ENCODE peak calls at places on chromosome 10, in six cellular contexts. L, J, Y, B, A and U are unnamed samples.

GRCh38 chr10:113704637-113705343 is 25.1 kb downstream of the CASP7 start:
- DNase-seq in L (peak), A (peak), B (no peak), Y (peak), J (peak), U (peak)

GRCh38 chr10:96301616-96302015 is 2.6 kb upstream of the DNTT start:
- DNase-seq in B (no peak), Y (no peak), J (no peak), A (no peak), L (peak), U (no peak)

GRCh38 chr10:95319239-95319638 is 28.4 kb upstream of the PDLIM1 start:
- DNase-seq in J (peak), A (no peak), B (no peak), L (no peak), Y (peak), U (no peak)

GRCh38 chr10:107966817-107967216 is 802.3 kb upstream of the SORCS1 start:
- DNase-seq in J (no peak), A (no peak), Y (no peak), B (no peak), L (no peak), U (no peak)

GRCh38 chr10:123521556-123521955 is 144.6 kb upstream of the GPR26 start:
- DNase-seq in J (no peak), L (no peak), Y (no peak), A (no peak), B (peak), U (no peak)

GRCh38 chr10:8477300-8477699 is 422.8 kb downstream of the GATA3 start:
- DNase-seq in A (no peak), J (no peak), L (no peak), Y (no peak), B (no peak), U (no peak)

GRCh38 chr10:5829267-5829666 is 16.0 kb upstream of the GDI2 start:
- DNase-seq in L (no peak), J (no peak), A (no peak), Y (no peak), B (no peak), U (no peak)

GRCh38 chr10:2464476-2464875 is 602.9 kb upstream of the PFKP start:
- DNase-seq in A (no peak), L (no peak), J (no peak), B (no peak), Y (no peak), U (no peak)

GRCh38 chr10:20871970-20872369 is 25.1 kb downstream of the NEBL start:
- DNase-seq in J (no peak), L (no peak), A (no peak), Y (no peak), B (no peak), U (no peak)

GRCh38 chr10:25261110-25261509 is 86.3 kb downstream of the GPR158 start:
- DNase-seq in J (no peak), Y (no peak), A (no peak), L (no peak), B (no peak), U (no peak)

GRCh38 chr10:126063353-126063791 is 167.0 kb downstream of the FANK1 start:
- DNase-seq in B (no peak), Y (peak), J (peak), L (peak), A (peak), U (no peak)

GRCh38 chr10:72875250-72876055 is 18.1 kb upstream of the OIT3 start:
- DNase-seq in Y (peak), J (peak), A (peak), L (peak), B (no peak), U (no peak)

GRCh38 chr10:30348378-30348776 is 701 bp downstream of the MTPAP start:
- DNase-seq in L (no peak), Y (no peak), A (no peak), J (peak), B (no peak), U (no peak)

GRCh38 chr10:80199828-80200227 is 5.5 kb downstream of the ANXA11 start:
- DNase-seq in A (peak), J (peak), Y (peak), L (peak), B (no peak), U (no peak)

GRCh38 chr10:35578608-35578956 is 26.6 kb upstream of the GJD4 start:
- DNase-seq in L (no peak), A (no peak), J (no peak), B (no peak), Y (no peak), U (no peak)
- H2AK5ac ChIP-seq in L (no peak), A (no peak), J (no peak), B (no peak), Y (no peak), U (no peak)

GRCh38 chr10:45581497-45582385 is 90.8 kb downstream of the ZFAND4 start:
- DNase-seq in B (no peak), L (no peak), A (no peak), J (peak), Y (no peak), U (no peak)
- H3K4me3 ChIP-seq in B (no peak), L (no peak), A (no peak), J (no peak), Y (no peak), U (no peak)

DNA sequence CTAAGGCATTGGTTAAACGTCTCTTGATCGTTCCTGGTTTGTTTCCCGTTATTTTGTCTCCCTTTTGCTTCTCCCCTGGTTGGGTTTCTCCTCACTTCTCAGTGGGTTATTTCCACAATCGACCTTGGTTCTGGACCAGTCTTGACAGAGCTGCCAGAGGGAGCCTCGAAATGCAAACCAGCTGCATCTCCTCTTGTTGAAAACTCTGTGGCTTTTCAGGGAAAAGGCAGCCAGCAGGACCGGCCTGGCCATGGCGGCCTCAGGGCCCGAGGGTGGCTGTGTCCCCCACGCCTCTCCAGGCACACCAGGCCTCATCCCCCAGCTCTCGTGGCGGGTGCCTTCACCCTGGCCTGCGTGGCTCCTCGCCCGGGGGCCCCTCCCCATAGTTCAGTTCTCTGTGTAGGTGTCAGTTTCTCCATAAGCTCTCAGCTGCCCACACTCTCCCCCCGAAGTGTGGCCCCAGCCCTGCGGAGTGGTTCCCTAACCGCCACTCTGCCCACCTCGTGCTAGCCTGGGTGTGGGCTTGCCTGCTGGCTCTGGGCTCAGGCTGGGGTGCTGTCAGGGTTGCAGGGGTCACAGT is 63.5 kb downstream of the MGMT start:
- DNase-seq in Y (no peak), L (no peak), A (no peak), B (no peak), J (no peak), U (no peak)
- H3K4ac ChIP-seq in Y (no peak), L (no peak), A (peak), B (peak), J (peak), U (peak)

GRCh38 chr10:52965489-52965888 is 192.9 kb upstream of the MBL2 start:
- DNase-seq in Y (no peak), L (no peak), A (no peak), B (no peak), J (no peak), U (no peak)

GRCh38 chr10:52965938-52966401 is 193.4 kb upstream of the MBL2 start:
- DNase-seq in Y (no peak), L (peak), J (no peak), A (no peak), B (no peak), U (peak)

GRCh38 chr10:52966904-52967303 is 194.3 kb upstream of the MBL2 start:
- DNase-seq in A (no peak), B (no peak), J (no peak), Y (no peak), L (no peak), U (no peak)

GRCh38 chr10:52967806-52968795 is 195.5 kb upstream of the MBL2 start:
- DNase-seq in A (peak), B (no peak), L (peak), J (no peak), Y (no peak), U (no peak)
- H2AK5ac ChIP-seq in A (no peak), B (no peak), L (no peak), J (no peak), Y (no peak), U (no peak)

GRCh38 chr10:67839957-67840356 is 2.0 kb upstream of the DNAJC12 start:
- DNase-seq in J (peak), A (no peak), L (no peak), Y (no peak), B (no peak), U (no peak)

GRCh38 chr10:67834375-67834774 is 3.6 kb downstream of the DNAJC12 start:
- DNase-seq in L (no peak), B (no peak), A (no peak), J (no peak), Y (no peak), U (no peak)

GRCh38 chr10:67836491-67836890 is 1.5 kb downstream of the DNAJC12 start:
- DNase-seq in J (no peak), A (no peak), L (no peak), Y (no peak), B (no peak), U (no peak)

GRCh38 chr10:67837519-67838314 is at the start of gene DNAJC12:
- DNase-seq in J (peak), Y (peak), A (no peak), L (peak), B (no peak), U (no peak)

GRCh38 chr10:67836972-67837371 is 1.0 kb downstream of the DNAJC12 start:
- DNase-seq in J (no peak), Y (no peak), A (no peak), L (no peak), B (no peak), U (no peak)
- H3K4me3 ChIP-seq in J (no peak), Y (no peak), A (no peak), L (no peak), B (no peak), U (no peak)

GRCh38 chr10:131745591-131745990 is 155.2 kb upstream of the PPP2R2D start:
- DNase-seq in Y (no peak), L (no peak), B (no peak), A (no peak), J (no peak), U (no peak)

GRCh38 chr10:131743190-131744151 is 157.3 kb upstream of the PPP2R2D start:
- DNase-seq in J (no peak), L (peak), A (no peak), B (no peak), Y (no peak), U (no peak)

GRCh38 chr10:131739201-131739600 is 161.6 kb upstream of the PPP2R2D start:
- DNase-seq in Y (no peak), L (no peak), A (no peak), J (no peak), B (no peak), U (no peak)

GRCh38 chr10:131744356-131744755 is 156.5 kb upstream of the PPP2R2D start:
- DNase-seq in J (no peak), B (no peak), L (no peak), A (no peak), Y (no peak), U (no peak)

DNA sequence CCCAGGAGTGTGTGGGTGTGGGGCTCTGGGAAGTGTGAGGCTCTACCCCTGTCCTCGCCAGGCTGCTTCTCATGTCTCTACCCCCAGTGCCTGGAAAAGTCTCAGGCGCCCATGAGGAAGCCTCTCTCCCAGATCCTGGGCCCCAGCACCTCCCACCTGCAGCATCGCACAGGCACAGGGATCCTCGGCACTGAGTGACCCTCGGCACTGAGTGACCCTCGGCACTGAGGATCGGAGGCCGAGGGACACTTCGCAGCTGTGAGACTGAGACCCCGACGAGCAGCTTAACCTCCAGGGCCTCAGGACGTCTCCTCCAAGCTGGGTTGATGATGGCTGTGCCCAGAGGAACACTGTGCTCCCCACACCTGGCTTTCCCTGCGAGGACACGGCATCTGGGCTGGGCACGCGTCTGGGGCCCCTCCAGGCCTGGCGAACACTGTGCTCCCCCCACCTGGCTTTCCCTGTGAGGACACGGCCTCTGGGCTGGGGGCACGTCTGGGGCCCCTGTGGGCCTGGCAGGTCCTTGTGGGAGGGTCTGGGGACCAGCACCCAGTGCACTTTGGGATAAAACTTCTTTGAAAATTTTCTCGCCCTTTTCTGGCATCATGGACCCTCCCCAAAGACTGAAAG is 158.3 kb upstream of the PPP2R2D start:
- DNase-seq in L (no peak), J (no peak), Y (no peak), B (peak), A (no peak), U (no peak)
- H3K4ac ChIP-seq in L (no peak), J (no peak), Y (no peak), B (no peak), A (no peak), U (peak)

GRCh38 chr10:15329437-15329836 is 41.7 kb downstream of the FAM171A1 start:
- DNase-seq in Y (no peak), B (no peak), A (no peak), L (no peak), J (no peak), U (no peak)

GRCh38 chr10:15334650-15335323 is 36.3 kb downstream of the FAM171A1 start:
- DNase-seq in Y (no peak), B (no peak), J (no peak), A (no peak), L (no peak), U (no peak)

GRCh38 chr10:15335500-15335899 is 35.6 kb downstream of the FAM171A1 start:
- DNase-seq in B (no peak), L (no peak), A (no peak), J (no peak), Y (no peak), U (no peak)

GRCh38 chr10:15331456-15331855 is 39.6 kb downstream of the FAM171A1 start:
- DNase-seq in L (no peak), Y (no peak), A (no peak), B (no peak), J (no peak), U (no peak)

GRCh38 chr10:15333909-15334649 is 37.0 kb downstream of the FAM171A1 start:
- DNase-seq in Y (peak), B (no peak), A (no peak), J (peak), L (no peak), U (no peak)
- H2AK5ac ChIP-seq in Y (peak), B (no peak), A (no peak), J (no peak), L (no peak), U (no peak)